ENCODE peak calls at places on chromosome 11, in seven cellular contexts. Z is HCT116, G is SK-N-SH, F is NB4, V is A549, Y is WTC11, P is GM12878. S is an unnamed sample.

GRCh38 chr11:11806586-11806985 is 35.2 kb upstream of the USP47 start:
- DNase-seq in F (no peak), V (no peak), P (no peak), G (no peak), Y (no peak), Z (no peak), S (no peak)

GRCh38 chr11:106418786-106419185 is 341.3 kb downstream of the AASDHPPT start:
- DNase-seq in V (no peak), F (no peak), G (no peak), P (no peak), Y (no peak), Z (no peak), S (no peak)

GRCh38 chr11:132056689-132057088 is 686.3 kb downstream of the NTM start:
- DNase-seq in Z (no peak), G (no peak), V (no peak), P (no peak), F (peak), Y (no peak), S (no peak)

GRCh38 chr11:5004429-5005274 is 10.0 kb downstream of the OR51L1 start:
- DNase-seq in V (peak), Y (peak), P (no peak), G (peak), F (peak), Z (peak), S (peak)

GRCh38 chr11:57049749-57050148 is 61.0 kb downstream of the OR5AK2 start:
- DNase-seq in V (no peak), G (no peak), P (no peak), F (no peak), Z (no peak), Y (no peak), S (no peak)

GRCh38 chr11:115848614-115849013 is 344.4 kb upstream of the CADM1 start:
- DNase-seq in Z (no peak), Y (no peak), V (no peak), G (no peak), F (no peak), P (no peak), S (no peak)

GRCh38 chr11:14902650-14903350 is 10.8 kb upstream of the CYP2R1 start:
- DNase-seq in G (no peak), F (no peak), V (no peak), P (no peak), Z (no peak), Y (no peak), S (peak)

GRCh38 chr11:18093946-18094345 is 11.9 kb downstream of the SAAL1 start:
- DNase-seq in F (no peak), Y (no peak), G (no peak), Z (no peak), V (no peak), P (no peak), S (no peak)

GRCh38 chr11:36372101-36372767 is 76.1 kb downstream of the PRR5L start:
- DNase-seq in P (no peak), G (no peak), Z (no peak), Y (no peak), F (peak), V (peak), S (no peak)

GRCh38 chr11:5289696-5290095 is 12.1 kb downstream of the OR51B4 start:
- DNase-seq in F (no peak), Y (no peak), Z (no peak), G (no peak), P (no peak), V (no peak), S (no peak)

GRCh38 chr11:60658409-60658808 is 41.0 kb upstream of the MS4A8 start:
- DNase-seq in V (peak), P (no peak), Z (no peak), F (no peak), Y (no peak), G (no peak), S (no peak)

GRCh38 chr11:1293619-1294015 is 15.8 kb downstream of the TOLLIP start:
- DNase-seq in Y (no peak), G (peak), V (peak), F (no peak), Z (no peak), P (no peak), S (no peak)

GRCh38 chr11:27471588-27472397 is 797 bp downstream of the LGR4 start:
- DNase-seq in F (peak), Y (peak), Z (no peak), P (no peak), V (peak), G (peak), S (peak)

GRCh38 chr11:70078095-70078795 is at the start of gene ANO1:
- DNase-seq in Y (peak), V (no peak), G (peak), Z (no peak), P (no peak), F (no peak), S (no peak)

GRCh38 chr11:68542617-68543016 is 82.1 kb downstream of the PPP6R3 start:
- DNase-seq in G (no peak), F (no peak), P (no peak), Z (no peak), Y (no peak), V (no peak), S (no peak)

GRCh38 chr11:62858201-62858600 is 18.8 kb upstream of the WDR74 start:
- DNase-seq in Z (no peak), P (no peak), G (no peak), F (no peak), V (no peak), Y (no peak), S (no peak)

GRCh38 chr11:110759972-110760381 is 47.7 kb upstream of the ARHGAP20 start:
- DNase-seq in G (no peak), F (no peak), V (no peak), Y (no peak), Z (no peak), P (no peak), S (peak)

GRCh38 chr11:77088236-77089003 is 14.2 kb upstream of the OMP start:
- DNase-seq in V (no peak), G (no peak), F (no peak), Z (no peak), P (no peak), Y (no peak), S (no peak)

GRCh38 chr11:126359431-126360048 is 4.1 kb downstream of the ST3GAL4 start:
- DNase-seq in Z (no peak), V (no peak), Y (no peak), G (peak), F (peak), P (no peak), S (no peak)

GRCh38 chr11:17633279-17633986 is 85.9 kb upstream of the MYOD1 start:
- DNase-seq in Y (no peak), F (no peak), V (no peak), Z (no peak), G (peak), P (no peak), S (no peak)

GRCh38 chr11:82004537-82005213 is 729.0 kb downstream of the FAM181B start:
- DNase-seq in G (no peak), V (no peak), F (no peak), P (no peak), Z (no peak), Y (no peak), S (no peak)

GRCh38 chr11:73201249-73201648 is 16.8 kb upstream of the P2RY2 start:
- DNase-seq in Y (peak), G (no peak), V (no peak), P (no peak), Z (no peak), F (peak), S (no peak)

GRCh38 chr11:44899959-44900358 is 50.7 kb downstream of the TP53I11 start:
- DNase-seq in Y (peak), F (peak), G (peak), P (peak), Z (peak), V (peak), S (peak)

GRCh38 chr11:114280696-114281095 is 15.5 kb upstream of the NNMT start:
- DNase-seq in Z (peak), V (peak), P (no peak), F (peak), G (peak), Y (peak), S (peak)

GRCh38 chr11:119486691-119487259 is 63.8 kb upstream of the THY1 start:
- DNase-seq in P (no peak), V (no peak), F (no peak), Z (no peak), Y (no peak), G (no peak), S (no peak)

GRCh38 chr11:10540546-10540914 is 457 bp downstream of the RNF141 start:
- DNase-seq in P (no peak), F (peak), Y (peak), Z (no peak), G (no peak), V (no peak), S (peak)

GRCh38 chr11:10680956-10681487 is 12.5 kb downstream of the IRAG1 start:
- DNase-seq in P (no peak), V (no peak), F (no peak), G (no peak), Z (no peak), Y (no peak), S (no peak)

GRCh38 chr11:19602906-19603305 is 109.7 kb upstream of the NAV2 start:
- DNase-seq in P (no peak), Z (no peak), G (no peak), Y (no peak), V (no peak), F (no peak), S (no peak)

GRCh38 chr11:56783448-56784041 is 35.0 kb upstream of the OR9G4 start:
- DNase-seq in P (no peak), Z (peak), F (peak), Y (no peak), V (peak), G (peak), S (peak)

GRCh38 chr11:64759722-64760719 is at the start of gene PYGM:
- DNase-seq in Z (no peak), G (peak), V (no peak), F (peak), P (no peak), Y (peak), S (no peak)

GRCh38 chr11:108672113-108672512 is 7.2 kb downstream of the DDX10 start:
- DNase-seq in F (no peak), Z (no peak), P (no peak), G (no peak), Y (no peak), V (no peak), S (peak)

GRCh38 chr11:108216988-108217387 is 5.5 kb downstream of the NPAT start:
- DNase-seq in V (no peak), F (peak), Y (no peak), G (no peak), P (no peak), Z (no peak), S (no peak)

GRCh38 chr11:63837719-63838118 is 1.2 kb upstream of the MARK2 start:
- DNase-seq in Z (no peak), F (peak), V (no peak), G (no peak), P (no peak), Y (no peak), S (peak)

GRCh38 chr11:33869511-33870422 is 22.1 kb downstream of the LMO2 start:
- DNase-seq in G (peak), F (peak), Z (no peak), P (no peak), V (peak), Y (peak), S (peak)

GRCh38 chr11:33500331-33500730 is 200.3 kb downstream of the C11orf91 start:
- DNase-seq in P (no peak), Z (no peak), V (no peak), G (no peak), Y (no peak), F (no peak), S (no peak)

GRCh38 chr11:43944761-43945311 is 2.4 kb downstream of the C11orf96 start:
- DNase-seq in F (peak), Y (peak), G (peak), V (peak), Z (no peak), P (no peak), S (peak)

GRCh38 chr11:71080239-71081097 is 171.9 kb downstream of the SHANK2 start:
- DNase-seq in G (peak), Z (peak), V (peak), Y (peak), P (peak), F (peak), S (no peak)

GRCh38 chr11:83285131-83285770 is 916 bp downstream of the CCDC90B start:
- DNase-seq in G (no peak), F (no peak), Y (no peak), V (no peak), P (no peak), Z (no peak), S (no peak)
- TF ChIP-seq MAX in G (peak), F (no peak), Y (no peak), V (peak), P (no peak), Z (no peak), S (no peak)

GRCh38 chr11:47269829-47270305 is at the start of gene MADD:
- DNase-seq in Z (peak), V (peak), G (peak), P (peak), Y (peak), F (peak), S (peak)
- TF ChIP-seq MAX in Z (peak), V (no peak), G (no peak), P (peak), Y (no peak), F (peak), S (no peak)

GRCh38 chr11:118106789-118107335 is 20.1 kb upstream of the SMIM35 start:
- DNase-seq in F (no peak), G (no peak), P (no peak), Z (no peak), V (peak), Y (no peak), S (no peak)
- TF ChIP-seq MAX in F (no peak), G (no peak), P (no peak), Z (no peak), V (no peak), Y (no peak), S (no peak)

GRCh38 chr11:46390331-46391171 is 1.0 kb downstream of the CHRM4 start:
- DNase-seq in F (peak), Z (no peak), G (peak), P (no peak), Y (peak), V (no peak), S (no peak)
- TF ChIP-seq MAX in F (no peak), Z (no peak), G (no peak), P (no peak), Y (no peak), V (no peak), S (no peak)

GRCh38 chr11:112478806-112479205 is 218.1 kb upstream of the PLET1 start:
- DNase-seq in G (peak), Z (no peak), F (no peak), Y (no peak), P (no peak), V (no peak), S (no peak)

GRCh38 chr11:112477929-112478317 is 217.3 kb upstream of the PLET1 start:
- DNase-seq in Z (no peak), Y (no peak), G (no peak), F (no peak), P (no peak), V (no peak), S (no peak)

GRCh38 chr11:112485280-112485679 is 224.6 kb upstream of the PLET1 start:
- DNase-seq in G (no peak), Y (no peak), V (no peak), P (no peak), F (no peak), Z (no peak), S (no peak)

GRCh38 chr11:112481431-112481830 is 220.8 kb upstream of the PLET1 start:
- DNase-seq in Z (no peak), G (no peak), V (no peak), Y (no peak), F (no peak), P (no peak), S (no peak)

DNA sequence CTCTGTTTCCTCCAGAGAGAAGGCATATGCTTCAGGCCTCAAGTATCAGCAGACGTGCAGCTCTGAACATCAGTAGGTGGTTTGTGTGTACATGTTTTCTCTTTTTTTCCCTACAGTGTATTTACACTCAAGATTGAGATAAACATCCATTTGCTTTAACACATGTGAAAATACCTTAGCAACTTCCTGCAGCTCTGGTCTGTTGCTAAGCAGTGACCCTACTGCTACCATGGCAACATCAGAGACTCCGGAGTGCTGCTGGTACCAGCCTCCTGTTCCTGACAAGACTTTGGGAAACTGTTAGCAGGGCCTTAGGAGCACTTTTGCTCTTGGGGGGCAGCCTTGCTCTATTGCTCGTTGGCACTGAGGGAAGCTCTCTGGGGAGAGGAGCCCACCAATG is 221.2 kb upstream of the PLET1 start:
- DNase-seq in P (no peak), Y (no peak), Z (no peak), V (no peak), F (no peak), G (peak), S (no peak)
- TF ChIP-seq MAX in P (no peak), Y (no peak), Z (no peak), V (no peak), F (no peak), G (no peak), S (no peak)

GRCh38 chr11:125242141-125242780 is 77.7 kb downstream of the PKNOX2 start:
- DNase-seq in G (no peak), V (no peak), Z (no peak), P (no peak), Y (no peak), F (no peak), S (peak)
- TF ChIP-seq MAX in G (no peak), V (no peak), Z (no peak), P (no peak), Y (no peak), F (no peak), S (no peak)

GRCh38 chr11:84969103-84969502 is 658.0 kb downstream of the DLG2 start:
- DNase-seq in G (no peak), V (no peak), Y (no peak), Z (no peak), P (no peak), F (no peak), S (no peak)

GRCh38 chr11:84963240-84963639 is 663.9 kb downstream of the DLG2 start:
- DNase-seq in F (no peak), Z (no peak), G (no peak), V (no peak), Y (no peak), P (no peak), S (no peak)

GRCh38 chr11:84962018-84962417 is 665.1 kb downstream of the DLG2 start:
- DNase-seq in V (no peak), Y (no peak), F (no peak), G (no peak), P (no peak), Z (no peak), S (no peak)

DNA sequence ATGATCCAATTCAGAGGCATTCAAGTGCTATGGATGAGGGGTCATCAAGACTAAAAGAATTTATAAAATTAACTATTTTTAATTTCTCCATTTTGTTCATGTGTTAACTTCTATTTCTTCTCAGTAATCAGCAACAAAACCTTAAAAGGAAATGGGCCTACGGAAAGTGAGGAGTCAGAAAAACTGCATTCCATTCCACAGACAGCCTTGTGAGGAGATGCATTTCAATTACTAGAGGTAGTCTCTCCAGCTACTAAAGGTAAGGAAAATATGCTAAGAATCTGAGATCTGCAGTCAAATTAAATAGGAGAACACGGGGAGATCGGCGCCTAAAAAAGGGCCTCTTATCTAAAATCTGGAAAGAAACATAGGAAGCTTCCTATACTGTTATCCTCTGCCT is 661.7 kb downstream of the DLG2 start:
- DNase-seq in P (no peak), Z (no peak), Y (no peak), G (no peak), V (no peak), F (no peak), S (no peak)
- TF ChIP-seq MAX in P (no peak), Z (no peak), Y (no peak), G (no peak), V (no peak), F (no peak), S (no peak)